ENCODE peak calls at places on chromosome 5, in four cellular contexts. S is HepG2, U is GM12878, X is K562. B is an unnamed sample.

GRCh38 chr5:30627945-30628344 is 565.5 kb upstream of the CDH6 start:
- DNase-seq in S (no peak), U (no peak), X (no peak), B (no peak)

GRCh38 chr5:167982-168660 is 23.2 kb upstream of the LRRC14B start:
- DNase-seq in S (no peak), U (no peak), X (no peak), B (no peak)

GRCh38 chr5:88768411-88768810 is 114.6 kb downstream of the MEF2C start:
- DNase-seq in S (no peak), U (no peak), X (no peak), B (no peak)

GRCh38 chr5:94407023-94407422 is 211.4 kb downstream of the KIAA0825 start:
- DNase-seq in S (no peak), U (no peak), X (no peak), B (no peak)

GRCh38 chr5:75052461-75053285 is at the start of gene GCNT4:
- DNase-seq in S (no peak), U (no peak), X (no peak), B (peak)

GRCh38 chr5:36378551-36378950 is 76.8 kb upstream of the RANBP3L start:
- DNase-seq in S (no peak), U (no peak), X (no peak), B (no peak)

GRCh38 chr5:80230269-80230992 is 25.4 kb downstream of the SERINC5 start:
- DNase-seq in S (peak), U (no peak), X (no peak), B (no peak)

GRCh38 chr5:151093476-151093889 is 12.6 kb upstream of the TNIP1 start:
- DNase-seq in S (no peak), U (no peak), X (no peak), B (no peak)

GRCh38 chr5:124043456-124043855 is 531.5 kb downstream of the CSNK1G3 start:
- DNase-seq in S (peak), U (no peak), X (no peak), B (peak)

GRCh38 chr5:1758574-1758973 is 41.1 kb downstream of the MRPL36 start:
- DNase-seq in S (no peak), U (no peak), X (no peak), B (no peak)
- TF ChIP-seq SP1 in S (no peak), U (no peak), X (no peak), B (no peak)

DNA sequence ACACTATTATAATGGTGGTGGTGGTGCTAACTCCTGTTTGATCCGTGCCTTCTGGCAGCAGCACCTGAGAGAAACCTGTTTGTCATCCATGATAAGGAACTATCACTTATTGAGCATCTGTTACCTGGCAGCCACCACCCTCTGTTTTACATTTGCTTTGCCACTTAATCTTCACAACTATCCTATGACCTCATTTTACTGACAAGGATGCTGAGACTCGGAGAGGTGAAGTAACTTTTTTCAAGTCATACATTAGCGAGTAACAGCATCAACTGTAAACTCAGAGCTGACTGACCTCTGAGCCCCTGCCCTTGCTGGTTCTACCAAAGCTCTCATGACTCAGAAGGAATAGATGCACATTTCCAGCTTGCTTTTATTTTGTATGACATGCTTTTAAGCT is 81.1 kb downstream of the EGFLAM start:
- DNase-seq in S (no peak), U (no peak), X (no peak), B (no peak)
- TF ChIP-seq FOXM1 in S (no peak), U (no peak), X (no peak), B (no peak)

GRCh38 chr5:77631166-77631582 is 7.3 kb downstream of the OTP start:
- DNase-seq in S (no peak), U (peak), X (no peak), B (no peak)

GRCh38 chr5:77629553-77630245 is 8.8 kb downstream of the OTP start:
- DNase-seq in S (no peak), U (no peak), X (no peak), B (no peak)

GRCh38 chr5:77628840-77629552 is 9.5 kb downstream of the OTP start:
- DNase-seq in S (no peak), U (no peak), X (no peak), B (no peak)

GRCh38 chr5:77632526-77633268 is 5.8 kb downstream of the OTP start:
- DNase-seq in S (no peak), U (no peak), X (no peak), B (no peak)

DNA sequence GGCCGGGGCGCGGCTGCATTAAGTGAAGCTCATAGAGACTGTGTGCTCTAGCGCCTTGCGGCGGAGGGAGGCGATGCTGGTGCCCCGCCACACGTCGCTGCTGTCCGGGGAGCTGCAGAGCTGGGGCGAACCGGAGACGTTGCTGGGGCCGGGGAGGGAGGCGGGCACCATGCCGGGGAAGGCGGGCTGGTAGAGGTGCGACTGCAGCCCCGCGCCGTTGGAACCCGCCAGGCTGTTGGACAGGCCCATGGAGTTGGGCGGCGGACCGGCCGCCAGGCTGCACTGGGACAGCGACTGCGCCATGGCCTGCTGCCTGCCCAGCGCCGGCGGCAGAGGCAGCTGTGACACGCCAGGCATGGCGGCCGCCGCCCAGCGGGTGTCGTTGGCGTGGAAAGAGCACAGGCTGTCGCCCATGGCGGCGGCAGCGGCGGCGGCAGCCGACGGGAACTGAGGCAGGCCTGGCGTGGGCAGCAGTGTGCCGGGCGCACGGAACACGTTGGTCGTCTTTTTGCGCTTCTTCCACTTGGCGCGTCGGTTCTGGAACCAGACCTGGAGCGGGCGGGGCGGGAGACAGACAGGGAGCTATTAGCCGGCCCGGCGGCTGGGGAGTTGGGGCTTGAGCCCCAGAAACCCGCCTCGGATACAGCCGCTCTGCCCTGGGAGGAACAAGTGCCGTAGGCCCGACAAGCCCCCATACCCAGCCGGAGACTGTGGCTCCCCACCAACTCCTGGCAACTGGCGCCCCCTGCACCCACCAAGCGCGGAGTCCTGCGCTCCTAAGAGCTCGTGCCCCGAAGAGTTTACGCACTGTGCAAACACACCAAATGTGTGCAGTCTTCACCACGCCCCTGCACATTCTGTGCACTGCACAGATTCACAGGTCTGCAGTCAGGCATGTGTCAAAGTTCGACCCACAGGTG is 8.0 kb downstream of the OTP start:
- DNase-seq in S (peak), U (no peak), X (no peak), B (peak)
- TF ChIP-seq FOXK2 in S (no peak), U (no peak), X (no peak), B (no peak)

GRCh38 chr5:4216142-4216541 is 620.5 kb downstream of the IRX1 start:
- DNase-seq in S (no peak), U (no peak), X (no peak), B (no peak)
- TF ChIP-seq SP1 in S (no peak), U (no peak), X (no peak), B (no peak)

GRCh38 chr5:59222687-59223511 is 640.0 kb downstream of the RAB3C start:
- DNase-seq in S (no peak), U (no peak), X (no peak), B (no peak)
- TF ChIP-seq FOXM1 in S (no peak), U (no peak), X (no peak), B (no peak)

GRCh38 chr5:112064956-112065355 is 308.0 kb upstream of the NREP start:
- DNase-seq in S (no peak), U (peak), X (no peak), B (no peak)
- TF ChIP-seq FOXK2 in S (no peak), U (no peak), X (no peak), B (no peak)

GRCh38 chr5:73318308-73318719 is 130.3 kb downstream of the FOXD1 start:
- DNase-seq in S (no peak), U (no peak), X (no peak), B (no peak)
- TF ChIP-seq SP1 in S (no peak), U (no peak), X (no peak), B (no peak)

B was measured in HEK293T.